ENCODE peak calls at places on chromosomes 3 and 15, in seven cellular contexts. One of them, this sample, is unnamed.

GRCh38 chr15:58444056-58444455 is 12.3 kb downstream of the LIPC start:
- DNase-seq in activated T-cell treated with anti-CD3 and anti-CD28 coated beads, Interleukin-2, amount 50 U/mL, for 72 hours: no peak
- DNase-seq in BJ: no peak
- DNase-seq in CD8-positive, alpha-beta memory T cell: no peak
- DNase-seq in activated CD4-positive, alpha-beta T cell treated with anti-CD3 and anti-CD28 coated beads for 1 hour: no peak
- DNase-seq in neural crest cell: no peak
- DNase-seq in epithelial cell of proximal tubule: no peak
- DNase-seq in this sample: no peak

GRCh38 chr3:157807286-157807685 is 298.9 kb downstream of the SHOX2 start:
- DNase-seq in activated T-cell treated with anti-CD3 and anti-CD28 coated beads, Interleukin-2, amount 50 U/mL, for 72 hours: no peak
- DNase-seq in BJ: no peak
- DNase-seq in CD8-positive, alpha-beta memory T cell: no peak
- DNase-seq in activated CD4-positive, alpha-beta T cell treated with anti-CD3 and anti-CD28 coated beads for 1 hour: no peak
- DNase-seq in neural crest cell: no peak
- DNase-seq in epithelial cell of proximal tubule: no peak
- DNase-seq in this sample: no peak

GRCh38 chr15:67142142-67143092 is 77.0 kb downstream of the SMAD3 start:
- DNase-seq in activated T-cell treated with anti-CD3 and anti-CD28 coated beads, Interleukin-2, amount 50 U/mL, for 72 hours: no peak
- DNase-seq in BJ: no peak
- DNase-seq in CD8-positive, alpha-beta memory T cell: no peak
- DNase-seq in activated CD4-positive, alpha-beta T cell treated with anti-CD3 and anti-CD28 coated beads for 1 hour: no peak
- DNase-seq in neural crest cell: no peak
- DNase-seq in epithelial cell of proximal tubule: no peak
- DNase-seq in this sample: no peak

GRCh38 chr3:16841906-16842709 is 42.6 kb upstream of the PLCL2 start:
- DNase-seq in activated T-cell treated with anti-CD3 and anti-CD28 coated beads, Interleukin-2, amount 50 U/mL, for 72 hours: peak
- DNase-seq in BJ: no peak
- DNase-seq in CD8-positive, alpha-beta memory T cell: peak
- DNase-seq in activated CD4-positive, alpha-beta T cell treated with anti-CD3 and anti-CD28 coated beads for 1 hour: peak
- DNase-seq in neural crest cell: no peak
- DNase-seq in epithelial cell of proximal tubule: no peak
- DNase-seq in this sample: no peak

GRCh38 chr3:185983495-185984141 is 45.8 kb upstream of the TRA2B start:
- DNase-seq in activated T-cell treated with anti-CD3 and anti-CD28 coated beads, Interleukin-2, amount 50 U/mL, for 72 hours: peak
- DNase-seq in BJ: no peak
- DNase-seq in CD8-positive, alpha-beta memory T cell: peak
- DNase-seq in activated CD4-positive, alpha-beta T cell treated with anti-CD3 and anti-CD28 coated beads for 1 hour: peak
- DNase-seq in neural crest cell: peak
- DNase-seq in epithelial cell of proximal tubule: no peak
- DNase-seq in this sample: no peak

GRCh38 chr3:177482048-177482741 is 284.9 kb upstream of the TBL1XR1 start:
- DNase-seq in activated T-cell treated with anti-CD3 and anti-CD28 coated beads, Interleukin-2, amount 50 U/mL, for 72 hours: no peak
- DNase-seq in BJ: no peak
- DNase-seq in CD8-positive, alpha-beta memory T cell: no peak
- DNase-seq in activated CD4-positive, alpha-beta T cell treated with anti-CD3 and anti-CD28 coated beads for 1 hour: no peak
- DNase-seq in neural crest cell: no peak
- DNase-seq in epithelial cell of proximal tubule: no peak
- DNase-seq in this sample: no peak

GRCh38 chr15:85741021-85741421 is 53.7 kb downstream of the KLHL25 start:
- DNase-seq in activated T-cell treated with anti-CD3 and anti-CD28 coated beads, Interleukin-2, amount 50 U/mL, for 72 hours: no peak
- DNase-seq in BJ: no peak
- DNase-seq in CD8-positive, alpha-beta memory T cell: no peak
- DNase-seq in activated CD4-positive, alpha-beta T cell treated with anti-CD3 and anti-CD28 coated beads for 1 hour: no peak
- DNase-seq in neural crest cell: no peak
- DNase-seq in epithelial cell of proximal tubule: no peak
- DNase-seq in this sample: no peak

GRCh38 chr3:101824691-101825090 is 24.6 kb upstream of the NFKBIZ start:
- DNase-seq in activated T-cell treated with anti-CD3 and anti-CD28 coated beads, Interleukin-2, amount 50 U/mL, for 72 hours: no peak
- DNase-seq in BJ: no peak
- DNase-seq in CD8-positive, alpha-beta memory T cell: no peak
- DNase-seq in activated CD4-positive, alpha-beta T cell treated with anti-CD3 and anti-CD28 coated beads for 1 hour: no peak
- DNase-seq in neural crest cell: no peak
- DNase-seq in epithelial cell of proximal tubule: no peak
- DNase-seq in this sample: no peak

GRCh38 chr3:127590282-127590592 is 296 bp downstream of the TPRA1 start:
- DNase-seq in activated T-cell treated with anti-CD3 and anti-CD28 coated beads, Interleukin-2, amount 50 U/mL, for 72 hours: peak
- DNase-seq in BJ: no peak
- DNase-seq in CD8-positive, alpha-beta memory T cell: peak
- DNase-seq in activated CD4-positive, alpha-beta T cell treated with anti-CD3 and anti-CD28 coated beads for 1 hour: no peak
- DNase-seq in neural crest cell: peak
- DNase-seq in epithelial cell of proximal tubule: no peak
- DNase-seq in this sample: no peak

GRCh38 chr3:151890721-151891141 is 17.3 kb downstream of the SUCNR1 start:
- DNase-seq in activated T-cell treated with anti-CD3 and anti-CD28 coated beads, Interleukin-2, amount 50 U/mL, for 72 hours: no peak
- DNase-seq in BJ: no peak
- DNase-seq in CD8-positive, alpha-beta memory T cell: no peak
- DNase-seq in activated CD4-positive, alpha-beta T cell treated with anti-CD3 and anti-CD28 coated beads for 1 hour: no peak
- DNase-seq in neural crest cell: no peak
- DNase-seq in epithelial cell of proximal tubule: no peak
- DNase-seq in this sample: no peak

GRCh38 chr3:154148541-154148940 is 27.4 kb downstream of the ARHGEF26 start:
- DNase-seq in activated T-cell treated with anti-CD3 and anti-CD28 coated beads, Interleukin-2, amount 50 U/mL, for 72 hours: no peak
- DNase-seq in BJ: no peak
- DNase-seq in CD8-positive, alpha-beta memory T cell: no peak
- DNase-seq in activated CD4-positive, alpha-beta T cell treated with anti-CD3 and anti-CD28 coated beads for 1 hour: no peak
- DNase-seq in neural crest cell: no peak
- DNase-seq in epithelial cell of proximal tubule: no peak
- DNase-seq in this sample: no peak

GRCh38 chr3:20055020-20055775 is 15.0 kb downstream of the KAT2B start:
- DNase-seq in activated T-cell treated with anti-CD3 and anti-CD28 coated beads, Interleukin-2, amount 50 U/mL, for 72 hours: peak
- DNase-seq in BJ: no peak
- DNase-seq in CD8-positive, alpha-beta memory T cell: no peak
- DNase-seq in activated CD4-positive, alpha-beta T cell treated with anti-CD3 and anti-CD28 coated beads for 1 hour: no peak
- DNase-seq in neural crest cell: no peak
- DNase-seq in epithelial cell of proximal tubule: no peak
- DNase-seq in this sample: no peak

GRCh38 chr15:47511241-47511640 is 206.1 kb upstream of the SEMA6D start:
- DNase-seq in activated T-cell treated with anti-CD3 and anti-CD28 coated beads, Interleukin-2, amount 50 U/mL, for 72 hours: no peak
- DNase-seq in BJ: no peak
- DNase-seq in CD8-positive, alpha-beta memory T cell: no peak
- DNase-seq in activated CD4-positive, alpha-beta T cell treated with anti-CD3 and anti-CD28 coated beads for 1 hour: no peak
- DNase-seq in neural crest cell: no peak
- DNase-seq in epithelial cell of proximal tubule: no peak
- DNase-seq in this sample: no peak

GRCh38 chr3:141482250-141482937 is 4.4 kb upstream of the RASA2 start:
- DNase-seq in activated T-cell treated with anti-CD3 and anti-CD28 coated beads, Interleukin-2, amount 50 U/mL, for 72 hours: no peak
- DNase-seq in BJ: peak
- DNase-seq in CD8-positive, alpha-beta memory T cell: no peak
- DNase-seq in activated CD4-positive, alpha-beta T cell treated with anti-CD3 and anti-CD28 coated beads for 1 hour: no peak
- DNase-seq in neural crest cell: no peak
- DNase-seq in epithelial cell of proximal tubule: peak
- DNase-seq in this sample: peak

GRCh38 chr15:77569647-77570186 is 63.0 kb downstream of the LINGO1 start:
- DNase-seq in activated T-cell treated with anti-CD3 and anti-CD28 coated beads, Interleukin-2, amount 50 U/mL, for 72 hours: no peak
- DNase-seq in BJ: no peak
- DNase-seq in CD8-positive, alpha-beta memory T cell: no peak
- DNase-seq in activated CD4-positive, alpha-beta T cell treated with anti-CD3 and anti-CD28 coated beads for 1 hour: no peak
- DNase-seq in neural crest cell: no peak
- DNase-seq in epithelial cell of proximal tubule: no peak
- DNase-seq in this sample: no peak

GRCh38 chr15:76341366-76342045 is 4.9 kb downstream of the ISL2 start:
- DNase-seq in activated T-cell treated with anti-CD3 and anti-CD28 coated beads, Interleukin-2, amount 50 U/mL, for 72 hours: no peak
- DNase-seq in BJ: no peak
- DNase-seq in CD8-positive, alpha-beta memory T cell: no peak
- DNase-seq in activated CD4-positive, alpha-beta T cell treated with anti-CD3 and anti-CD28 coated beads for 1 hour: no peak
- DNase-seq in neural crest cell: peak
- DNase-seq in epithelial cell of proximal tubule: no peak
- DNase-seq in this sample: no peak

GRCh38 chr3:145124886-145125285 is 1036.1 kb downstream of the PLOD2 start:
- DNase-seq in activated T-cell treated with anti-CD3 and anti-CD28 coated beads, Interleukin-2, amount 50 U/mL, for 72 hours: no peak
- DNase-seq in BJ: no peak
- DNase-seq in CD8-positive, alpha-beta memory T cell: no peak
- DNase-seq in activated CD4-positive, alpha-beta T cell treated with anti-CD3 and anti-CD28 coated beads for 1 hour: no peak
- DNase-seq in neural crest cell: no peak
- DNase-seq in epithelial cell of proximal tubule: peak
- DNase-seq in this sample: peak

GRCh38 chr3:169505577-169506155 is 157.8 kb downstream of the MECOM start:
- DNase-seq in activated T-cell treated with anti-CD3 and anti-CD28 coated beads, Interleukin-2, amount 50 U/mL, for 72 hours: no peak
- DNase-seq in BJ: no peak
- DNase-seq in CD8-positive, alpha-beta memory T cell: no peak
- DNase-seq in activated CD4-positive, alpha-beta T cell treated with anti-CD3 and anti-CD28 coated beads for 1 hour: no peak
- DNase-seq in neural crest cell: no peak
- DNase-seq in epithelial cell of proximal tubule: no peak
- DNase-seq in this sample: no peak

GRCh38 chr3:99645277-99646106 is 7.1 kb downstream of the COL8A1 start:
- DNase-seq in activated T-cell treated with anti-CD3 and anti-CD28 coated beads, Interleukin-2, amount 50 U/mL, for 72 hours: peak
- DNase-seq in BJ: no peak
- DNase-seq in CD8-positive, alpha-beta memory T cell: no peak
- DNase-seq in activated CD4-positive, alpha-beta T cell treated with anti-CD3 and anti-CD28 coated beads for 1 hour: no peak
- DNase-seq in neural crest cell: no peak
- DNase-seq in epithelial cell of proximal tubule: no peak
- DNase-seq in this sample: no peak

GRCh38 chr3:127816783-127817182 is 5.5 kb downstream of the MGLL start:
- DNase-seq in activated T-cell treated with anti-CD3 and anti-CD28 coated beads, Interleukin-2, amount 50 U/mL, for 72 hours: no peak
- DNase-seq in BJ: no peak
- DNase-seq in CD8-positive, alpha-beta memory T cell: no peak
- DNase-seq in activated CD4-positive, alpha-beta T cell treated with anti-CD3 and anti-CD28 coated beads for 1 hour: no peak
- DNase-seq in neural crest cell: no peak
- DNase-seq in epithelial cell of proximal tubule: no peak
- DNase-seq in this sample: no peak

GRCh38 chr15:34470091-34470490 is 32.5 kb upstream of the GOLGA8A start:
- DNase-seq in activated T-cell treated with anti-CD3 and anti-CD28 coated beads, Interleukin-2, amount 50 U/mL, for 72 hours: no peak
- DNase-seq in BJ: no peak
- DNase-seq in CD8-positive, alpha-beta memory T cell: no peak
- DNase-seq in activated CD4-positive, alpha-beta T cell treated with anti-CD3 and anti-CD28 coated beads for 1 hour: no peak
- DNase-seq in neural crest cell: no peak
- DNase-seq in epithelial cell of proximal tubule: no peak
- DNase-seq in this sample: no peak

GRCh38 chr3:140128217-140129137 is 193.5 kb downstream of the CLSTN2 start:
- DNase-seq in activated T-cell treated with anti-CD3 and anti-CD28 coated beads, Interleukin-2, amount 50 U/mL, for 72 hours: peak
- DNase-seq in BJ: no peak
- DNase-seq in CD8-positive, alpha-beta memory T cell: no peak
- DNase-seq in activated CD4-positive, alpha-beta T cell treated with anti-CD3 and anti-CD28 coated beads for 1 hour: no peak
- DNase-seq in neural crest cell: peak
- DNase-seq in epithelial cell of proximal tubule: no peak
- DNase-seq in this sample: no peak

GRCh38 chr3:8579101-8579500 is 65.5 kb downstream of the SSUH2 start:
- DNase-seq in activated T-cell treated with anti-CD3 and anti-CD28 coated beads, Interleukin-2, amount 50 U/mL, for 72 hours: no peak
- DNase-seq in BJ: no peak
- DNase-seq in CD8-positive, alpha-beta memory T cell: no peak
- DNase-seq in activated CD4-positive, alpha-beta T cell treated with anti-CD3 and anti-CD28 coated beads for 1 hour: no peak
- DNase-seq in neural crest cell: no peak
- DNase-seq in epithelial cell of proximal tubule: no peak
- DNase-seq in this sample: peak

GRCh38 chr3:107846282-107846852 is 244.5 kb downstream of the CD47 start:
- DNase-seq in activated T-cell treated with anti-CD3 and anti-CD28 coated beads, Interleukin-2, amount 50 U/mL, for 72 hours: peak
- DNase-seq in BJ: peak
- DNase-seq in CD8-positive, alpha-beta memory T cell: peak
- DNase-seq in activated CD4-positive, alpha-beta T cell treated with anti-CD3 and anti-CD28 coated beads for 1 hour: no peak
- DNase-seq in neural crest cell: peak
- DNase-seq in epithelial cell of proximal tubule: no peak
- DNase-seq in this sample: peak

GRCh38 chr3:191087391-191087790 is 111.7 kb upstream of the OSTN start:
- DNase-seq in activated T-cell treated with anti-CD3 and anti-CD28 coated beads, Interleukin-2, amount 50 U/mL, for 72 hours: no peak
- DNase-seq in BJ: no peak
- DNase-seq in CD8-positive, alpha-beta memory T cell: no peak
- DNase-seq in activated CD4-positive, alpha-beta T cell treated with anti-CD3 and anti-CD28 coated beads for 1 hour: no peak
- DNase-seq in neural crest cell: no peak
- DNase-seq in epithelial cell of proximal tubule: no peak
- DNase-seq in this sample: no peak

GRCh38 chr3:31733234-31733667 is 200.5 kb downstream of the STT3B start:
- DNase-seq in activated T-cell treated with anti-CD3 and anti-CD28 coated beads, Interleukin-2, amount 50 U/mL, for 72 hours: no peak
- DNase-seq in BJ: no peak
- DNase-seq in CD8-positive, alpha-beta memory T cell: no peak
- DNase-seq in activated CD4-positive, alpha-beta T cell treated with anti-CD3 and anti-CD28 coated beads for 1 hour: no peak
- DNase-seq in neural crest cell: no peak
- DNase-seq in epithelial cell of proximal tubule: no peak
- DNase-seq in this sample: no peak

GRCh38 chr3:183114374-183114773 is 15.1 kb upstream of the MCCC1 start:
- DNase-seq in activated T-cell treated with anti-CD3 and anti-CD28 coated beads, Interleukin-2, amount 50 U/mL, for 72 hours: no peak
- DNase-seq in BJ: no peak
- DNase-seq in CD8-positive, alpha-beta memory T cell: no peak
- DNase-seq in activated CD4-positive, alpha-beta T cell treated with anti-CD3 and anti-CD28 coated beads for 1 hour: no peak
- DNase-seq in neural crest cell: no peak
- DNase-seq in epithelial cell of proximal tubule: no peak
- DNase-seq in this sample: no peak

GRCh38 chr3:156341831-156342416 is 213.0 kb downstream of the SSR3 start:
- DNase-seq in activated T-cell treated with anti-CD3 and anti-CD28 coated beads, Interleukin-2, amount 50 U/mL, for 72 hours: no peak
- DNase-seq in BJ: no peak
- DNase-seq in CD8-positive, alpha-beta memory T cell: no peak
- DNase-seq in activated CD4-positive, alpha-beta T cell treated with anti-CD3 and anti-CD28 coated beads for 1 hour: no peak
- DNase-seq in neural crest cell: no peak
- DNase-seq in epithelial cell of proximal tubule: no peak
- DNase-seq in this sample: no peak

GRCh38 chr15:33374181-33375006 is 63.6 kb downstream of the RYR3 start:
- DNase-seq in activated T-cell treated with anti-CD3 and anti-CD28 coated beads, Interleukin-2, amount 50 U/mL, for 72 hours: no peak
- DNase-seq in BJ: no peak
- DNase-seq in CD8-positive, alpha-beta memory T cell: no peak
- DNase-seq in activated CD4-positive, alpha-beta T cell treated with anti-CD3 and anti-CD28 coated beads for 1 hour: no peak
- DNase-seq in neural crest cell: no peak
- DNase-seq in epithelial cell of proximal tubule: no peak
- DNase-seq in this sample: no peak

GRCh38 chr3:100154171-100154570 is 39.9 kb upstream of the FILIP1L start:
- DNase-seq in activated T-cell treated with anti-CD3 and anti-CD28 coated beads, Interleukin-2, amount 50 U/mL, for 72 hours: no peak
- DNase-seq in BJ: no peak
- DNase-seq in CD8-positive, alpha-beta memory T cell: no peak
- DNase-seq in activated CD4-positive, alpha-beta T cell treated with anti-CD3 and anti-CD28 coated beads for 1 hour: no peak
- DNase-seq in neural crest cell: no peak
- DNase-seq in epithelial cell of proximal tubule: no peak
- DNase-seq in this sample: no peak

GRCh38 chr3:129402210-129402609 is 26.2 kb downstream of the EFCAB12 start:
- DNase-seq in activated T-cell treated with anti-CD3 and anti-CD28 coated beads, Interleukin-2, amount 50 U/mL, for 72 hours: no peak
- DNase-seq in BJ: no peak
- DNase-seq in CD8-positive, alpha-beta memory T cell: no peak
- DNase-seq in activated CD4-positive, alpha-beta T cell treated with anti-CD3 and anti-CD28 coated beads for 1 hour: no peak
- DNase-seq in neural crest cell: no peak
- DNase-seq in epithelial cell of proximal tubule: no peak
- DNase-seq in this sample: no peak

GRCh38 chr3:71499477-71499876 is 84.1 kb downstream of the FOXP1 start:
- DNase-seq in activated T-cell treated with anti-CD3 and anti-CD28 coated beads, Interleukin-2, amount 50 U/mL, for 72 hours: no peak
- DNase-seq in BJ: no peak
- DNase-seq in CD8-positive, alpha-beta memory T cell: no peak
- DNase-seq in activated CD4-positive, alpha-beta T cell treated with anti-CD3 and anti-CD28 coated beads for 1 hour: no peak
- DNase-seq in neural crest cell: no peak
- DNase-seq in epithelial cell of proximal tubule: no peak
- DNase-seq in this sample: no peak

GRCh38 chr3:197736010-197736490 is 654 bp downstream of the RUBCN start:
- DNase-seq in activated T-cell treated with anti-CD3 and anti-CD28 coated beads, Interleukin-2, amount 50 U/mL, for 72 hours: peak
- DNase-seq in BJ: no peak
- DNase-seq in CD8-positive, alpha-beta memory T cell: peak
- DNase-seq in activated CD4-positive, alpha-beta T cell treated with anti-CD3 and anti-CD28 coated beads for 1 hour: peak
- DNase-seq in neural crest cell: peak
- DNase-seq in epithelial cell of proximal tubule: no peak
- DNase-seq in this sample: no peak

GRCh38 chr3:12679468-12679867 is 15.6 kb upstream of the RAF1 start:
- DNase-seq in activated T-cell treated with anti-CD3 and anti-CD28 coated beads, Interleukin-2, amount 50 U/mL, for 72 hours: no peak
- DNase-seq in BJ: peak
- DNase-seq in CD8-positive, alpha-beta memory T cell: no peak
- DNase-seq in activated CD4-positive, alpha-beta T cell treated with anti-CD3 and anti-CD28 coated beads for 1 hour: no peak
- DNase-seq in neural crest cell: no peak
- DNase-seq in epithelial cell of proximal tubule: no peak
- DNase-seq in this sample: no peak